ENCODE peak calls at places on chromosomes 2 and 18, in four cellular contexts. D, V, Y and F are unnamed samples.

GRCh38 chr18:43869451-43870008 is 592.2 kb upstream of the SYT4 start:
- DNase-seq in Y (no peak), V (no peak), D (no peak), F (peak)

GRCh38 chr2:224039770-224040088 is 643 bp upstream of the SERPINE2 start:
- DNase-seq in Y (no peak), V (no peak), D (no peak), F (no peak)

GRCh38 chr18:3664563-3665178 is 214.7 kb downstream of the TGIF1 start:
- DNase-seq in Y (no peak), D (peak), V (no peak), F (peak)

GRCh38 chr2:102618452-102619413 is 620 bp upstream of the SLC9A2 start:
- DNase-seq in D (peak), V (peak), Y (no peak), F (peak)

GRCh38 chr2:28188436-28188835 is 204.2 kb upstream of the FOSL2 start:
- DNase-seq in Y (no peak), V (no peak), D (no peak), F (no peak)

GRCh38 chr18:34809697-34810096 is 99.6 kb downstream of the DTNA start:
- DNase-seq in V (peak), D (peak), Y (no peak), F (peak)

GRCh38 chr2:168944065-168944464 is 43.0 kb downstream of the G6PC2 start:
- DNase-seq in V (no peak), Y (no peak), D (peak), F (no peak)

GRCh38 chr2:51505533-51505932 is 473.6 kb upstream of the NRXN1 start:
- DNase-seq in V (peak), D (peak), Y (no peak), F (no peak)

GRCh38 chr2:45700407-45701013 is 49.0 kb downstream of the PRKCE start:
- DNase-seq in Y (no peak), D (no peak), V (no peak), F (no peak)

GRCh38 chr2:199716807-199717586 is 134.0 kb downstream of the FTCDNL1 start:
- DNase-seq in Y (no peak), D (no peak), V (peak), F (peak)

GRCh38 chr2:5520352-5520996 is 171.7 kb upstream of the SOX11 start:
- DNase-seq in V (peak), D (no peak), Y (no peak), F (no peak)

GRCh38 chr2:44358498-44358897 is 2.8 kb downstream of the PREPL start:
- DNase-seq in D (no peak), V (peak), Y (peak), F (peak)

GRCh38 chr2:11738589-11739436 is 7.6 kb upstream of the LPIN1 start:
- DNase-seq in D (peak), Y (peak), V (peak), F (peak)

GRCh38 chr2:25226827-25227226 is 58.4 kb upstream of the POMC start:
- DNase-seq in V (no peak), Y (no peak), D (no peak), F (no peak)

GRCh38 chr2:120390381-120391055 is 44.6 kb downstream of the INHBB start:
- DNase-seq in V (no peak), D (no peak), Y (no peak), F (no peak)

GRCh38 chr2:222296311-222296736 is 2.5 kb downstream of the PAX3 start:
- DNase-seq in Y (no peak), D (no peak), V (no peak), F (no peak)
- H3K9ac ChIP-seq in Y (no peak), D (no peak), V (no peak), F (no peak)

DNA sequence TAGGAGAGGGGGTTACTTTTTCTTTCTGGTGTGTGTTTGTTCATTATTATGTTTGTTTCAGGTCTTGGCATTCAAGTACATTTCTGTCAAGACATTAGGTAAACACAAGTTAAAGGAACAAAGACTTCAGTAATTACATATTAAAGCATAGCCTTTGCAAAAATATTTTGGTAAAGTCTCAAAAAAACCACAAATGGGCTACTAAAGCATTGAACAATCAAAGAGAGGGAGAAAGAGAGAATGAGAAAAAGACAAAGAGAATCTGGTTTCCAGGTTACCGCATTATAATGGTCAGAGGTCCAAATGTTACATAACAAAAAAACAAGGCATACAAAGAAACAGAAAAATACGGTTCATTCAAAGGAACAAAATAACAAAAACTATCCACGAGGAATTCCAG is 328.0 kb downstream of the AKAIN1 start:
- DNase-seq in Y (no peak), D (no peak), V (no peak), F (no peak)
- TF ChIP-seq EZH2phosphoT487 in Y (no peak), D (no peak), V (no peak), F (no peak)

DNA sequence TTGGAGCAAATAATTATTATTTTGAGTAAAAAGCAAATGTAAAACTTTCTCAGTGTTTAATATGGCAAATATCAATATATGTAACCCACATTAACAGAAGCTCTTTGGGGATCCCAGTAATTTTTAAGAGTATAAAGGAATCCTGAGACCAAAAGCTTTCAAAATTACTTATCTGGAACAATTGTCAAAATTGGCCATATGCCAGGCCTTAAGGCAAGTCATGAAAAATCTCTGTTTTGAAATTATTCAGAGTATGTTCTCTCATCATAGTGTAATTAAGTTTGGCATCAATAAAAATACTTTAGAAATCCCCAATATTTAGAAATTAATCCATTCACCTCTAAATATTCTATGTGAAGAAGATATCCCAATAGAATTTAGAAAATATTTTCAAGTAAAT is 225.3 kb upstream of the ARL4C start:
- DNase-seq in V (no peak), D (no peak), Y (no peak), F (peak)
- H3K9ac ChIP-seq in V (no peak), D (no peak), Y (no peak), F (no peak)

DNA sequence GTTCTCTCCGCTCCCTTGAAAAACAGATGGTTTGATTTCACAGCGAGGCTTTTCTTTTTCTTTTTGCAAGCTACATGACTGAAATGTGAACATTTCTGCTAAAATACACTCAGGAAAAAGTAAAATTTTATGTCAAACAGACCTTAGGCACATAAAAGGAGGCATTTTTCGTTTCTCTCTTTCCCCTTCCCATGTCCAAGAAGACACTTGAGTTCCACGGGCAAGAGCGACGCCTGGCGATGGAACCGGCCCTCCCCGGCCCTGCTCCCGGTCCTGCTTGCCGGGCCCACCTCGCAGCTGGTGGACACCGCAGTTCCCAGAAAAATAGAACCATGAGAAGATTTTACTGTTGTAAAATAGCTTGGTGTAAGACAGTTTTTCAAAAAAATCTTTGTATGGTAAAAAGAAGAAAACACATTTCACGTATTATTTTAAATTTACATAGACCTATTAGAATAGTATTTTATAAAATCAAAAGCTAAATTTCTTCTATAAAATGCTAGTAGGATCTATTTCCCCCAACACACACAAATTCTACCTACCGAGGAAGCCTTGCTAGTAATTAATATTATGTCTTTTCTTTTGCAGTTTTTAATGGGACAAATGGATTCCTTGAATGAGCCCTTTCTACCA is 2.3 kb upstream of the ALKAL2 start:
- DNase-seq in D (peak), V (peak), Y (no peak), F (peak)
- TF ChIP-seq EZH2phosphoT487 in D (no peak), V (no peak), Y (no peak), F (no peak)

GRCh38 chr2:203685081-203685621 is 21.3 kb upstream of the CD28 start:
- DNase-seq in Y (no peak), V (peak), D (no peak), F (peak)
- H3K9ac ChIP-seq in Y (no peak), V (no peak), D (no peak), F (peak)

GRCh38 chr2:39664898-39665591 is 672 bp upstream of the TMEM178A start:
- DNase-seq in Y (no peak), V (no peak), D (peak), F (no peak)
- TF ChIP-seq EZH2phosphoT487 in Y (no peak), V (no peak), D (no peak), F (no peak)

GRCh38 chr2:38527338-38528007 is 75.3 kb downstream of the HNRNPLL start:
- DNase-seq in V (peak), Y (no peak), D (no peak), F (no peak)
- H3K9ac ChIP-seq in V (peak), Y (no peak), D (no peak), F (peak)

GRCh38 chr2:218407717-218408116 is 8.0 kb downstream of the CTDSP1 start:
- DNase-seq in D (peak), V (no peak), Y (no peak), F (no peak)
- TF ChIP-seq EZH2phosphoT487 in D (no peak), V (no peak), Y (no peak), F (no peak)

GRCh38 chr18:59907172-59907571 is 7.4 kb downstream of the PMAIP1 start:
- DNase-seq in Y (no peak), V (no peak), D (no peak), F (peak)

GRCh38 chr18:59904051-59904601 is 4.3 kb downstream of the PMAIP1 start:
- DNase-seq in Y (no peak), V (no peak), D (no peak), F (no peak)

GRCh38 chr18:59906203-59906602 is 6.4 kb downstream of the PMAIP1 start:
- DNase-seq in D (no peak), Y (no peak), V (no peak), F (no peak)

GRCh38 chr18:59907660-59908059 is 7.9 kb downstream of the PMAIP1 start:
- DNase-seq in D (no peak), V (no peak), Y (no peak), F (no peak)

GRCh38 chr18:59905686-59906091 is 5.9 kb downstream of the PMAIP1 start:
- DNase-seq in V (no peak), D (no peak), Y (no peak), F (no peak)
- H3K9ac ChIP-seq in V (no peak), D (no peak), Y (no peak), F (no peak)